ENCODE peak calls at places on chromosomes 6 and 20, in four cellular contexts. M is activated T-helper 1 cell treated with Interleukin-2 at 50 U/mL for 16 hours; R is activated T-cell treated with anti-CD3 and anti-CD28 coated beads, Interleukin-2, amount 50 U/mL, for 1 hour; A is astrocyte of the hippocampus. W is an unnamed sample.

GRCh38 chr6:91045152-91045551 is 458.3 kb upstream of the MAP3K7 start:
- DNase-seq in A (no peak), R (no peak), M (no peak), W (no peak)

GRCh38 chr6:82045965-82046756 is 201.4 kb downstream of the IBTK start:
- DNase-seq in R (no peak), M (no peak), A (peak; percentile 45), W (no peak)

GRCh38 chr20:561437-562231 is 18.0 kb upstream of the CSNK2A1 start:
- DNase-seq in M (no peak), R (peak; percentile 27), A (peak; percentile 80), W (peak; percentile 63)

GRCh38 chr6:31556312-31556711 is 8.9 kb downstream of the NFKBIL1 start:
- DNase-seq in R (no peak), A (no peak), M (no peak), W (no peak)

GRCh38 chr6:65728879-65729479 is 22.0 kb upstream of the EYS start:
- DNase-seq in M (no peak), R (no peak), A (no peak), W (no peak)

GRCh38 chr6:72974276-72974675 is 251.0 kb downstream of the KHDC1L start:
- DNase-seq in R (no peak), A (no peak), M (no peak), W (no peak)

GRCh38 chr20:3218307-3218988 is 9.2 kb downstream of the ITPA start:
- DNase-seq in A (peak; percentile 74), R (peak; percentile 81), M (peak; percentile 62), W (peak; percentile 89)

GRCh38 chr6:54238407-54238806 is 69.8 kb upstream of the TINAG start:
- DNase-seq in M (no peak), R (no peak), A (no peak), W (no peak)

GRCh38 chr6:146891615-146892265 is 293.0 kb downstream of the ADGB start:
- DNase-seq in A (no peak), R (no peak), M (no peak), W (no peak)

GRCh38 chr6:29975561-29975907 is 33.2 kb downstream of the HLA-A start:
- DNase-seq in M (no peak), A (no peak), R (no peak), W (no peak)

W was measured in aorta.